ENCODE peak calls at places on chromosomes 11 and 22, in eight cellular contexts. M, G, F, D, T, P, W and C are unnamed samples.

GRCh38 chr11:128407962-128408361 is 179.4 kb downstream of the ETS1 start:
- DNase-seq in M (no peak), G (no peak), F (no peak), D (no peak), T (no peak), P (no peak), W (no peak), C (no peak)

GRCh38 chr11:1834132-1834610 is 619 bp upstream of the SYT8 start:
- DNase-seq in M (peak), G (peak), F (no peak), D (peak), T (no peak), P (peak), W (no peak), C (no peak)

GRCh38 chr11:29538339-29539036 is 478.3 kb downstream of the KCNA4 start:
- DNase-seq in M (no peak), G (no peak), F (no peak), D (no peak), T (no peak), P (no peak), W (no peak), C (no peak)

GRCh38 chr22:27749597-27750225 is 51.8 kb downstream of the MN1 start:
- DNase-seq in M (no peak), G (no peak), F (no peak), D (no peak), T (no peak), P (no peak), W (no peak), C (no peak)

GRCh38 chr11:19646921-19647320 is 65.7 kb upstream of the NAV2 start:
- DNase-seq in M (no peak), G (no peak), F (no peak), D (peak), T (no peak), P (no peak), W (no peak), C (no peak)

GRCh38 chr11:121706884-121707283 is 254.1 kb upstream of the SORL1-AS1 start:
- DNase-seq in M (no peak), G (no peak), F (no peak), D (no peak), T (no peak), P (no peak), W (no peak), C (no peak)

GRCh38 chr11:762421-763072 is 14.7 kb downstream of the GATD1 start:
- DNase-seq in M (peak), G (peak), F (peak), D (peak), T (no peak), P (no peak), W (no peak), C (no peak)

GRCh38 chr11:3995307-3995706 is 99.3 kb upstream of the RRM1 start:
- DNase-seq in M (no peak), G (no peak), F (no peak), D (no peak), T (no peak), P (no peak), W (no peak), C (no peak)

GRCh38 chr11:5621580-5621979 is 3.2 kb upstream of the TRIM34 start:
- DNase-seq in M (no peak), G (no peak), F (no peak), D (no peak), T (no peak), P (no peak), W (no peak), C (no peak)

GRCh38 chr11:62678770-62679696 is at the start of gene UBXN1:
- DNase-seq in M (peak), G (peak), F (peak), D (peak), T (peak), P (peak), W (no peak), C (peak)

GRCh38 chr11:73982595-73982989 is at the start of gene UCP2:
- DNase-seq in M (no peak), G (peak), F (peak), D (peak), T (peak), P (peak), W (no peak), C (peak)

GRCh38 chr22:39287076-39287743 is 32.2 kb downstream of the RPL3 start:
- DNase-seq in M (no peak), G (no peak), F (no peak), D (no peak), T (no peak), P (no peak), W (no peak), C (no peak)

GRCh38 chr11:116093481-116093880 is 589.3 kb upstream of the CADM1 start:
- DNase-seq in M (no peak), G (no peak), F (no peak), D (no peak), T (no peak), P (no peak), W (no peak), C (no peak)

GRCh38 chr11:65334696-65335295 is 1.1 kb downstream of the DPF2 start:
- DNase-seq in M (no peak), G (no peak), F (no peak), D (no peak), T (no peak), P (no peak), W (no peak), C (no peak)

GRCh38 chr11:85810521-85810870 is 445 bp downstream of the SYTL2 start:
- DNase-seq in M (no peak), G (no peak), F (no peak), D (peak), T (no peak), P (no peak), W (no peak), C (no peak)

GRCh38 chr11:120040136-120040840 is 97.6 kb downstream of the TRIM29 start:
- DNase-seq in M (no peak), G (no peak), F (no peak), D (no peak), T (no peak), P (no peak), W (no peak), C (no peak)

GRCh38 chr11:118436639-118437045 is 350 bp downstream of the KMT2A start:
- DNase-seq in M (no peak), G (no peak), F (peak), D (no peak), T (no peak), P (no peak), W (no peak), C (no peak)

GRCh38 chr11:13105237-13105844 is 96.2 kb downstream of the RASSF10 start:
- DNase-seq in M (no peak), G (no peak), F (no peak), D (peak), T (no peak), P (no peak), W (no peak), C (no peak)

GRCh38 chr11:36469063-36469462 is 41.0 kb downstream of the TRAF6 start:
- DNase-seq in M (no peak), G (no peak), F (no peak), D (no peak), T (no peak), P (no peak), W (peak), C (no peak)

GRCh38 chr11:117180661-117181585 is 2.4 kb downstream of the SIDT2 start:
- DNase-seq in M (peak), G (peak), F (no peak), D (peak), T (no peak), P (peak), W (peak), C (peak)
- H3K27ac ChIP-seq in M (peak), G (peak), F (no peak), D (peak), T (peak), P (no peak), W (no peak), C (no peak)

GRCh38 chr11:112163875-112164521 is at the start of gene IL18:
- DNase-seq in M (peak), G (peak), F (peak), D (peak), T (no peak), P (no peak), W (no peak), C (peak)
- TF ChIP-seq POLR2A in M (no peak), G (peak), F (no peak), D (peak), T (no peak), P (no peak), W (no peak), C (no peak)

GRCh38 chr11:8807544-8808225 is 103.3 kb upstream of the AKIP1 start:
- DNase-seq in M (no peak), G (no peak), F (no peak), D (peak), T (no peak), P (no peak), W (no peak), C (peak)

GRCh38 chr11:8810331-8811301 is 100.4 kb upstream of the AKIP1 start:
- DNase-seq in M (no peak), G (peak), F (peak), D (peak), T (no peak), P (peak), W (no peak), C (peak)

GRCh38 chr11:8809605-8810272 is 101.2 kb upstream of the AKIP1 start:
- DNase-seq in M (no peak), G (no peak), F (no peak), D (no peak), T (no peak), P (no peak), W (no peak), C (peak)

GRCh38 chr11:8808226-8808585 is 102.8 kb upstream of the AKIP1 start:
- DNase-seq in M (no peak), G (no peak), F (no peak), D (no peak), T (no peak), P (no peak), W (no peak), C (no peak)

DNA sequence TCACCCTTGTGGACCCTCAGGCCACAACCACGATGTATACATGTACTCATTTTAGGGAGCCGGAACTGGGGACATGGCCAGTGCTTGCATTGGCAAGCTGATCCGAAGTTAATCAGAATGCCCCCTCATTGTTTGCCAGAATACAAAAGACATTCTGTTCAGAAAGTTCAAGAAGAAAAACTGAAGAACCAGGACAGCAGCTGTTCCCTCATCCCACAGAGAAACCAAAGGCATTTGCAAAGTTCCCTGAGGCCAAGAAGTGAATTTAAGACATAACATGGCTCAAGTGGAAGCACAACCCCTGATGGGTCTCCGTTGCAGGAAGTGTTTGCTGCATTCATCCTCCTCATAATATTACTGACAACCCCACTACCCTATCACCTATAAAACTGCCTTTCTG is 101.8 kb upstream of the AKIP1 start:
- DNase-seq in M (no peak), G (no peak), F (no peak), D (no peak), T (no peak), P (no peak), W (no peak), C (no peak)
- H3K4me3 ChIP-seq in M (no peak), G (peak), F (no peak), D (peak), T (peak), P (peak), W (no peak), C (peak)

GRCh38 chr11:46351606-46352005 is 4.3 kb downstream of the DGKZ start:
- DNase-seq in M (no peak), G (no peak), F (no peak), D (peak), T (no peak), P (no peak), W (no peak), C (no peak)
- H3K27ac ChIP-seq in M (no peak), G (peak), F (no peak), D (peak), T (no peak), P (peak), W (no peak), C (no peak)